ENCODE peak calls at places on chromosomes 12 and 14, in eight cellular contexts. One of them, this sample, is unnamed.

GRCh38 chr12:31362759-31363415 is 36.9 kb upstream of the SINHCAF start:
- DNase-seq in activated CD4-positive, alpha-beta T cell treated with anti-CD3 and anti-CD28 coated beads for 48 hours: peak
- DNase-seq in COR-L47: no peak
- DNase-seq in dorsolateral prefrontal cortex: no peak
- DNase-seq in activated T-cell treated with anti-CD3 and anti-CD28 coated beads for 1 hour: no peak
- DNase-seq in stimulated activated CD8-positive, alpha-beta memory T cell treated with anti-CD3 and anti-CD28 coated beads, Interleukin-15, amount 100 ng/mL, for 1 hour: no peak
- DNase-seq in B cell: no peak
- DNase-seq in GM23248: no peak
- DNase-seq in this sample: no peak

GRCh38 chr12:25436206-25436912 is 116.7 kb downstream of the LMNTD1 start:
- DNase-seq in activated CD4-positive, alpha-beta T cell treated with anti-CD3 and anti-CD28 coated beads for 48 hours: peak
- DNase-seq in COR-L47: no peak
- DNase-seq in dorsolateral prefrontal cortex: peak
- DNase-seq in activated T-cell treated with anti-CD3 and anti-CD28 coated beads for 1 hour: no peak
- DNase-seq in stimulated activated CD8-positive, alpha-beta memory T cell treated with anti-CD3 and anti-CD28 coated beads, Interleukin-15, amount 100 ng/mL, for 1 hour: no peak
- DNase-seq in B cell: peak
- DNase-seq in GM23248: peak
- DNase-seq in this sample: no peak

GRCh38 chr14:101721951-101722661 is 39.4 kb upstream of the PPP2R5C start:
- DNase-seq in activated CD4-positive, alpha-beta T cell treated with anti-CD3 and anti-CD28 coated beads for 48 hours: peak
- DNase-seq in COR-L47: no peak
- DNase-seq in dorsolateral prefrontal cortex: peak
- DNase-seq in activated T-cell treated with anti-CD3 and anti-CD28 coated beads for 1 hour: peak
- DNase-seq in stimulated activated CD8-positive, alpha-beta memory T cell treated with anti-CD3 and anti-CD28 coated beads, Interleukin-15, amount 100 ng/mL, for 1 hour: peak
- DNase-seq in B cell: no peak
- DNase-seq in GM23248: peak
- DNase-seq in this sample: peak

GRCh38 chr14:105878554-105878953 is 352.2 kb downstream of the TMEM121 start:
- DNase-seq in activated CD4-positive, alpha-beta T cell treated with anti-CD3 and anti-CD28 coated beads for 48 hours: no peak
- DNase-seq in COR-L47: no peak
- DNase-seq in dorsolateral prefrontal cortex: no peak
- DNase-seq in activated T-cell treated with anti-CD3 and anti-CD28 coated beads for 1 hour: no peak
- DNase-seq in stimulated activated CD8-positive, alpha-beta memory T cell treated with anti-CD3 and anti-CD28 coated beads, Interleukin-15, amount 100 ng/mL, for 1 hour: no peak
- DNase-seq in B cell: no peak
- DNase-seq in GM23248: no peak
- DNase-seq in this sample: no peak

GRCh38 chr12:32586390-32586789 is 92.7 kb upstream of the DNM1L start:
- DNase-seq in activated CD4-positive, alpha-beta T cell treated with anti-CD3 and anti-CD28 coated beads for 48 hours: no peak
- DNase-seq in COR-L47: no peak
- DNase-seq in dorsolateral prefrontal cortex: no peak
- DNase-seq in activated T-cell treated with anti-CD3 and anti-CD28 coated beads for 1 hour: no peak
- DNase-seq in stimulated activated CD8-positive, alpha-beta memory T cell treated with anti-CD3 and anti-CD28 coated beads, Interleukin-15, amount 100 ng/mL, for 1 hour: no peak
- DNase-seq in B cell: no peak
- DNase-seq in GM23248: peak
- DNase-seq in this sample: no peak

GRCh38 chr12:68335462-68335861 is 3.3 kb upstream of the MDM1 start:
- DNase-seq in activated CD4-positive, alpha-beta T cell treated with anti-CD3 and anti-CD28 coated beads for 48 hours: no peak
- DNase-seq in COR-L47: no peak
- DNase-seq in dorsolateral prefrontal cortex: no peak
- DNase-seq in activated T-cell treated with anti-CD3 and anti-CD28 coated beads for 1 hour: no peak
- DNase-seq in stimulated activated CD8-positive, alpha-beta memory T cell treated with anti-CD3 and anti-CD28 coated beads, Interleukin-15, amount 100 ng/mL, for 1 hour: no peak
- DNase-seq in B cell: no peak
- DNase-seq in GM23248: no peak
- DNase-seq in this sample: no peak

GRCh38 chr14:78405071-78405856 is 235.1 kb downstream of the NRXN3 start:
- DNase-seq in activated CD4-positive, alpha-beta T cell treated with anti-CD3 and anti-CD28 coated beads for 48 hours: no peak
- DNase-seq in COR-L47: peak
- DNase-seq in dorsolateral prefrontal cortex: no peak
- DNase-seq in activated T-cell treated with anti-CD3 and anti-CD28 coated beads for 1 hour: no peak
- DNase-seq in stimulated activated CD8-positive, alpha-beta memory T cell treated with anti-CD3 and anti-CD28 coated beads, Interleukin-15, amount 100 ng/mL, for 1 hour: no peak
- DNase-seq in B cell: no peak
- DNase-seq in GM23248: no peak
- DNase-seq in this sample: no peak

GRCh38 chr12:78101946-78102635 is 271.4 kb downstream of the NAV3 start:
- DNase-seq in activated CD4-positive, alpha-beta T cell treated with anti-CD3 and anti-CD28 coated beads for 48 hours: no peak
- DNase-seq in COR-L47: no peak
- DNase-seq in dorsolateral prefrontal cortex: no peak
- DNase-seq in activated T-cell treated with anti-CD3 and anti-CD28 coated beads for 1 hour: no peak
- DNase-seq in stimulated activated CD8-positive, alpha-beta memory T cell treated with anti-CD3 and anti-CD28 coated beads, Interleukin-15, amount 100 ng/mL, for 1 hour: no peak
- DNase-seq in B cell: no peak
- DNase-seq in GM23248: no peak
- DNase-seq in this sample: no peak

GRCh38 chr12:236445-236844 is 22.5 kb upstream of the SLC6A12 start:
- DNase-seq in activated CD4-positive, alpha-beta T cell treated with anti-CD3 and anti-CD28 coated beads for 48 hours: no peak
- DNase-seq in COR-L47: no peak
- DNase-seq in dorsolateral prefrontal cortex: no peak
- DNase-seq in activated T-cell treated with anti-CD3 and anti-CD28 coated beads for 1 hour: no peak
- DNase-seq in stimulated activated CD8-positive, alpha-beta memory T cell treated with anti-CD3 and anti-CD28 coated beads, Interleukin-15, amount 100 ng/mL, for 1 hour: no peak
- DNase-seq in B cell: no peak
- DNase-seq in GM23248: no peak
- DNase-seq in this sample: no peak

GRCh38 chr12:5971194-5971850 is 26.3 kb upstream of the ANO2 start:
- DNase-seq in activated CD4-positive, alpha-beta T cell treated with anti-CD3 and anti-CD28 coated beads for 48 hours: no peak
- DNase-seq in COR-L47: no peak
- DNase-seq in dorsolateral prefrontal cortex: no peak
- DNase-seq in activated T-cell treated with anti-CD3 and anti-CD28 coated beads for 1 hour: no peak
- DNase-seq in stimulated activated CD8-positive, alpha-beta memory T cell treated with anti-CD3 and anti-CD28 coated beads, Interleukin-15, amount 100 ng/mL, for 1 hour: no peak
- DNase-seq in B cell: no peak
- DNase-seq in GM23248: no peak
- DNase-seq in this sample: no peak

GRCh38 chr14:74176404-74176788 is 62.9 kb upstream of the VSX2 start:
- DNase-seq in activated CD4-positive, alpha-beta T cell treated with anti-CD3 and anti-CD28 coated beads for 48 hours: no peak
- DNase-seq in COR-L47: no peak
- DNase-seq in dorsolateral prefrontal cortex: no peak
- DNase-seq in activated T-cell treated with anti-CD3 and anti-CD28 coated beads for 1 hour: no peak
- DNase-seq in stimulated activated CD8-positive, alpha-beta memory T cell treated with anti-CD3 and anti-CD28 coated beads, Interleukin-15, amount 100 ng/mL, for 1 hour: no peak
- DNase-seq in B cell: no peak
- DNase-seq in GM23248: peak
- DNase-seq in this sample: no peak

GRCh38 chr12:19546027-19546426 is 106.7 kb downstream of the AEBP2 start:
- DNase-seq in activated CD4-positive, alpha-beta T cell treated with anti-CD3 and anti-CD28 coated beads for 48 hours: no peak
- DNase-seq in COR-L47: no peak
- DNase-seq in dorsolateral prefrontal cortex: no peak
- DNase-seq in activated T-cell treated with anti-CD3 and anti-CD28 coated beads for 1 hour: no peak
- DNase-seq in stimulated activated CD8-positive, alpha-beta memory T cell treated with anti-CD3 and anti-CD28 coated beads, Interleukin-15, amount 100 ng/mL, for 1 hour: no peak
- DNase-seq in B cell: no peak
- DNase-seq in GM23248: peak
- DNase-seq in this sample: no peak

GRCh38 chr12:65941388-65941787 is 117.1 kb downstream of the HMGA2 start:
- DNase-seq in activated CD4-positive, alpha-beta T cell treated with anti-CD3 and anti-CD28 coated beads for 48 hours: no peak
- DNase-seq in COR-L47: no peak
- DNase-seq in dorsolateral prefrontal cortex: no peak
- DNase-seq in activated T-cell treated with anti-CD3 and anti-CD28 coated beads for 1 hour: no peak
- DNase-seq in stimulated activated CD8-positive, alpha-beta memory T cell treated with anti-CD3 and anti-CD28 coated beads, Interleukin-15, amount 100 ng/mL, for 1 hour: no peak
- DNase-seq in B cell: no peak
- DNase-seq in GM23248: peak
- DNase-seq in this sample: no peak

GRCh38 chr14:70655110-70655826 is 13.6 kb downstream of the TTC9 start:
- DNase-seq in activated CD4-positive, alpha-beta T cell treated with anti-CD3 and anti-CD28 coated beads for 48 hours: peak
- DNase-seq in COR-L47: no peak
- DNase-seq in dorsolateral prefrontal cortex: no peak
- DNase-seq in activated T-cell treated with anti-CD3 and anti-CD28 coated beads for 1 hour: peak
- DNase-seq in stimulated activated CD8-positive, alpha-beta memory T cell treated with anti-CD3 and anti-CD28 coated beads, Interleukin-15, amount 100 ng/mL, for 1 hour: peak
- DNase-seq in B cell: peak
- DNase-seq in GM23248: no peak
- DNase-seq in this sample: peak

GRCh38 chr14:23559010-23559920 is 3.2 kb downstream of the THTPA start:
- DNase-seq in activated CD4-positive, alpha-beta T cell treated with anti-CD3 and anti-CD28 coated beads for 48 hours: peak
- DNase-seq in COR-L47: peak
- DNase-seq in dorsolateral prefrontal cortex: peak
- DNase-seq in activated T-cell treated with anti-CD3 and anti-CD28 coated beads for 1 hour: peak
- DNase-seq in stimulated activated CD8-positive, alpha-beta memory T cell treated with anti-CD3 and anti-CD28 coated beads, Interleukin-15, amount 100 ng/mL, for 1 hour: peak
- DNase-seq in B cell: peak
- DNase-seq in GM23248: peak
- DNase-seq in this sample: peak

GRCh38 chr12:51905507-51906438 is 1.5 kb upstream of the ACVRL1 start:
- DNase-seq in activated CD4-positive, alpha-beta T cell treated with anti-CD3 and anti-CD28 coated beads for 48 hours: no peak
- DNase-seq in COR-L47: no peak
- DNase-seq in dorsolateral prefrontal cortex: no peak
- DNase-seq in activated T-cell treated with anti-CD3 and anti-CD28 coated beads for 1 hour: no peak
- DNase-seq in stimulated activated CD8-positive, alpha-beta memory T cell treated with anti-CD3 and anti-CD28 coated beads, Interleukin-15, amount 100 ng/mL, for 1 hour: no peak
- DNase-seq in B cell: peak
- DNase-seq in GM23248: peak
- DNase-seq in this sample: no peak

GRCh38 chr12:57614178-57614947 is 3.1 kb downstream of the ARHGEF25 start:
- DNase-seq in activated CD4-positive, alpha-beta T cell treated with anti-CD3 and anti-CD28 coated beads for 48 hours: peak
- DNase-seq in COR-L47: peak
- DNase-seq in dorsolateral prefrontal cortex: peak
- DNase-seq in activated T-cell treated with anti-CD3 and anti-CD28 coated beads for 1 hour: no peak
- DNase-seq in stimulated activated CD8-positive, alpha-beta memory T cell treated with anti-CD3 and anti-CD28 coated beads, Interleukin-15, amount 100 ng/mL, for 1 hour: no peak
- DNase-seq in B cell: peak
- DNase-seq in GM23248: peak
- DNase-seq in this sample: no peak

GRCh38 chr14:76304536-76305473 is 71.1 kb upstream of the ESRRB start:
- DNase-seq in activated CD4-positive, alpha-beta T cell treated with anti-CD3 and anti-CD28 coated beads for 48 hours: no peak
- DNase-seq in COR-L47: no peak
- DNase-seq in dorsolateral prefrontal cortex: no peak
- DNase-seq in activated T-cell treated with anti-CD3 and anti-CD28 coated beads for 1 hour: no peak
- DNase-seq in stimulated activated CD8-positive, alpha-beta memory T cell treated with anti-CD3 and anti-CD28 coated beads, Interleukin-15, amount 100 ng/mL, for 1 hour: no peak
- DNase-seq in B cell: no peak
- DNase-seq in GM23248: no peak
- DNase-seq in this sample: no peak

GRCh38 chr12:5523396-5524115 is 91.6 kb downstream of the NTF3 start:
- DNase-seq in activated CD4-positive, alpha-beta T cell treated with anti-CD3 and anti-CD28 coated beads for 48 hours: no peak
- DNase-seq in COR-L47: no peak
- DNase-seq in dorsolateral prefrontal cortex: no peak
- DNase-seq in activated T-cell treated with anti-CD3 and anti-CD28 coated beads for 1 hour: no peak
- DNase-seq in stimulated activated CD8-positive, alpha-beta memory T cell treated with anti-CD3 and anti-CD28 coated beads, Interleukin-15, amount 100 ng/mL, for 1 hour: no peak
- DNase-seq in B cell: no peak
- DNase-seq in GM23248: no peak
- DNase-seq in this sample: no peak

GRCh38 chr14:103064978-103065377 is 7.6 kb upstream of the CDC42BPB start:
- DNase-seq in activated CD4-positive, alpha-beta T cell treated with anti-CD3 and anti-CD28 coated beads for 48 hours: no peak
- DNase-seq in COR-L47: no peak
- DNase-seq in dorsolateral prefrontal cortex: no peak
- DNase-seq in activated T-cell treated with anti-CD3 and anti-CD28 coated beads for 1 hour: no peak
- DNase-seq in stimulated activated CD8-positive, alpha-beta memory T cell treated with anti-CD3 and anti-CD28 coated beads, Interleukin-15, amount 100 ng/mL, for 1 hour: no peak
- DNase-seq in B cell: no peak
- DNase-seq in GM23248: no peak
- DNase-seq in this sample: no peak

GRCh38 chr12:68113644-68114043 is 45.9 kb downstream of the IFNG start:
- DNase-seq in activated CD4-positive, alpha-beta T cell treated with anti-CD3 and anti-CD28 coated beads for 48 hours: peak
- DNase-seq in COR-L47: peak
- DNase-seq in dorsolateral prefrontal cortex: no peak
- DNase-seq in activated T-cell treated with anti-CD3 and anti-CD28 coated beads for 1 hour: peak
- DNase-seq in stimulated activated CD8-positive, alpha-beta memory T cell treated with anti-CD3 and anti-CD28 coated beads, Interleukin-15, amount 100 ng/mL, for 1 hour: no peak
- DNase-seq in B cell: no peak
- DNase-seq in GM23248: no peak
- DNase-seq in this sample: no peak

GRCh38 chr14:100640481-100641273 is 53.5 kb upstream of the BEGAIN start:
- DNase-seq in activated CD4-positive, alpha-beta T cell treated with anti-CD3 and anti-CD28 coated beads for 48 hours: peak
- DNase-seq in COR-L47: no peak
- DNase-seq in dorsolateral prefrontal cortex: no peak
- DNase-seq in activated T-cell treated with anti-CD3 and anti-CD28 coated beads for 1 hour: peak
- DNase-seq in stimulated activated CD8-positive, alpha-beta memory T cell treated with anti-CD3 and anti-CD28 coated beads, Interleukin-15, amount 100 ng/mL, for 1 hour: peak
- DNase-seq in B cell: no peak
- DNase-seq in GM23248: no peak
- DNase-seq in this sample: peak

GRCh38 chr14:92685784-92686355 is 62.6 kb downstream of the LGMN start:
- DNase-seq in activated CD4-positive, alpha-beta T cell treated with anti-CD3 and anti-CD28 coated beads for 48 hours: no peak
- DNase-seq in COR-L47: no peak
- DNase-seq in dorsolateral prefrontal cortex: no peak
- DNase-seq in activated T-cell treated with anti-CD3 and anti-CD28 coated beads for 1 hour: no peak
- DNase-seq in stimulated activated CD8-positive, alpha-beta memory T cell treated with anti-CD3 and anti-CD28 coated beads, Interleukin-15, amount 100 ng/mL, for 1 hour: no peak
- DNase-seq in B cell: no peak
- DNase-seq in GM23248: no peak
- DNase-seq in this sample: no peak

GRCh38 chr12:89650239-89650638 is 58.4 kb downstream of the ATP2B1 start:
- DNase-seq in activated CD4-positive, alpha-beta T cell treated with anti-CD3 and anti-CD28 coated beads for 48 hours: no peak
- DNase-seq in COR-L47: no peak
- DNase-seq in dorsolateral prefrontal cortex: no peak
- DNase-seq in activated T-cell treated with anti-CD3 and anti-CD28 coated beads for 1 hour: no peak
- DNase-seq in stimulated activated CD8-positive, alpha-beta memory T cell treated with anti-CD3 and anti-CD28 coated beads, Interleukin-15, amount 100 ng/mL, for 1 hour: no peak
- DNase-seq in B cell: no peak
- DNase-seq in GM23248: no peak
- DNase-seq in this sample: no peak

This sample was measured in activated CD8-positive, alpha-beta memory T cell treated with anti-CD3 and anti-CD28 coated beads for 1 hour.